ENCODE peak calls at places on chromosomes 11 and 22, in six cellular contexts. M is heart left ventricle, Q is MM.1S, V is vagina, S is dorsolateral prefrontal cortex, E is heart right ventricle. G is an unnamed sample.

GRCh38 chr11:1028616-1029015 is 7.9 kb downstream of the MUC6 start:
- DNase-seq in V (no peak), Q (no peak), E (no peak), S (no peak), M (no peak), G (no peak)

GRCh38 chr11:75389276-75389605 is 10.1 kb upstream of the RPS3 start:
- DNase-seq in M (no peak), S (no peak), Q (no peak), E (no peak), V (no peak), G (no peak)

GRCh38 chr11:65311197-65311631 is 3.5 kb upstream of the CDC42EP2 start:
- DNase-seq in M (no peak), Q (no peak), E (no peak), S (no peak), V (no peak), G (no peak)

GRCh38 chr11:124069429-124070401 is 28.6 kb upstream of the OR10G7 start:
- DNase-seq in M (no peak), Q (no peak), E (no peak), V (no peak), S (no peak), G (no peak)

GRCh38 chr11:113370634-113371033 is 16.9 kb upstream of the ANKK1 start:
- DNase-seq in Q (no peak), E (no peak), S (no peak), V (no peak), M (no peak), G (no peak)

GRCh38 chr11:128324531-128325141 is 262.7 kb downstream of the ETS1 start:
- DNase-seq in E (no peak), S (no peak), V (no peak), Q (no peak), M (no peak), G (no peak)

GRCh38 chr11:69538840-69539239 is 57.4 kb downstream of the LINC01488 start:
- DNase-seq in E (peak; percentile 28), M (no peak), S (no peak), V (no peak), Q (no peak), G (no peak)

GRCh38 chr11:115561116-115561515 is 56.9 kb upstream of the CADM1 start:
- DNase-seq in E (no peak), Q (no peak), M (no peak), V (no peak), S (no peak), G (no peak)

GRCh38 chr22:45911601-45912271 is 65.2 kb downstream of the WNT7B start:
- DNase-seq in V (no peak), E (peak; percentile 54), S (no peak), Q (no peak), M (peak; percentile 83), G (peak; percentile 75)
- TF ChIP-seq CTCF in V (no peak), E (no peak), S (no peak), Q (no peak), M (no peak), G (no peak)

GRCh38 chr11:16292167-16292859 is 64.0 kb downstream of the SOX6 start:
- DNase-seq in M (no peak), Q (no peak), V (no peak), S (no peak), E (no peak), G (no peak)

GRCh38 chr11:16296243-16296642 is 60.1 kb downstream of the SOX6 start:
- DNase-seq in E (no peak), S (no peak), Q (no peak), M (no peak), V (no peak), G (no peak)

GRCh38 chr11:16293204-16293681 is 63.1 kb downstream of the SOX6 start:
- DNase-seq in E (no peak), V (no peak), S (no peak), M (no peak), Q (no peak), G (no peak)

GRCh38 chr11:16297332-16297731 is 59.0 kb downstream of the SOX6 start:
- DNase-seq in M (no peak), V (no peak), S (no peak), Q (no peak), E (no peak), G (no peak)

GRCh38 chr11:16295592-16295991 is 60.8 kb downstream of the SOX6 start:
- DNase-seq in V (no peak), Q (no peak), S (no peak), E (no peak), M (no peak), G (no peak)
- H3K27ac ChIP-seq in V (no peak overlapping the region), Q (no peak overlapping the region), S (no peak overlapping the region), E (no peak overlapping the region), M (no peak overlapping the region), G (no peak overlapping the region)

GRCh38 chr22:43203471-43203981 is 16.6 kb upstream of the TTLL12 start:
- DNase-seq in M (peak; percentile 10), V (no peak), Q (no peak), S (no peak), E (no peak), G (no peak)
- TF ChIP-seq CTCF in M (no peak), V (no peak), Q (no peak), S (no peak), E (no peak), G (no peak)

GRCh38 chr11:67285541-67286498 is 3.3 kb upstream of the ANKRD13D start:
- DNase-seq in E (no peak), V (no peak), M (peak; percentile 28), Q (no peak), S (no peak), G (no peak)
- H3K27ac ChIP-seq in E (peak overlapping the region; percentile 98), V (peak overlapping the region; percentile 93), M (peak overlapping the region; percentile 99), Q (peak overlapping the region; percentile 100), S (peak overlapping the region; percentile 95), G (peak overlapping the region; percentile 97)

GRCh38 chr11:33835143-33835878 is 56.6 kb downstream of the LMO2 start:
- DNase-seq in S (no peak), Q (peak; percentile 52), E (no peak), V (no peak), M (no peak), G (no peak)
- TF ChIP-seq CTCF in S (peak; percentile 55), Q (peak; percentile 19), E (no peak), V (no peak), M (peak; percentile 43), G (peak; percentile 16)

GRCh38 chr11:35169754-35170153 is 30.8 kb downstream of the CD44 start:
- DNase-seq in S (no peak), Q (no peak), M (no peak), E (no peak), V (no peak), G (no peak)
- H3K27ac ChIP-seq in S (no peak overlapping the region), Q (no peak overlapping the region), M (no peak overlapping the region), E (peak overlapping the region; percentile 54), V (peak overlapping the region; percentile 87), G (peak overlapping the region; percentile 68)

G was measured in breast epithelium.